ENCODE peak calls at places on chromosomes 1 and 21, in eight cellular contexts. D is stomach, L is BE2C, J is NCI-H446 treated with DMSO at 0.1 percent for 48 hours, A is mesendoderm, O is HT1080, R is HCEC 1CT, F is GM04504. U is an unnamed sample.

GRCh38 chr1:12014141-12014981 is 4.9 kb upstream of the MIIP start:
- DNase-seq in D (no peak), L (no peak), J (no peak), A (peak; percentile 70), O (no peak), R (no peak), F (no peak), U (peak; percentile 8)

GRCh38 chr1:204871405-204872037 is 859 bp downstream of the NFASC start:
- DNase-seq in D (no peak), L (no peak), J (no peak), A (no peak), O (no peak), R (no peak), F (no peak), U (no peak)

GRCh38 chr1:158931055-158931737 is at the start of gene PYHIN1:
- DNase-seq in D (no peak), L (no peak), J (no peak), A (no peak), O (no peak), R (no peak), F (no peak), U (no peak)

GRCh38 chr1:227890451-227891222 is 57.1 kb downstream of the WNT9A start:
- DNase-seq in D (peak; percentile 14), L (peak; percentile 2), J (no peak), A (no peak), O (no peak), R (no peak), F (no peak), U (no peak)

GRCh38 chr1:196517193-196517592 is 91.0 kb downstream of the KCNT2 start:
- DNase-seq in D (no peak), L (no peak), J (no peak), A (no peak), O (no peak), R (no peak), F (no peak), U (no peak)

GRCh38 chr1:54016343-54017282 is 1.4 kb downstream of the LDLRAD1 start:
- DNase-seq in D (peak; percentile 71), L (no peak), J (no peak), A (peak; percentile 87), O (peak; percentile 32), R (peak; percentile 61), F (peak; percentile 8), U (peak; percentile 5)

GRCh38 chr21:28719731-28720130 is 272.9 kb downstream of the LTN1 start:
- DNase-seq in D (no peak), L (no peak), J (no peak), A (no peak), O (no peak), R (no peak), F (no peak), U (no peak)

GRCh38 chr1:159177273-159177907 is 6.0 kb downstream of the CADM3 start:
- DNase-seq in D (peak; percentile 41), L (no peak), J (no peak), A (peak; percentile 91), O (peak; percentile 70), R (peak; percentile 60), F (peak; percentile 17), U (peak; percentile 87)

GRCh38 chr1:112581530-112582192 is 37.3 kb downstream of the ST7L start:
- DNase-seq in D (no peak), L (no peak), J (no peak), A (no peak), O (no peak), R (peak; percentile 54), F (no peak), U (no peak)

GRCh38 chr1:221350091-221350490 is 391.8 kb downstream of the DUSP10 start:
- DNase-seq in D (no peak), L (no peak), J (no peak), A (no peak), O (no peak), R (no peak), F (no peak), U (no peak)

GRCh38 chr21:22363504-22363903 is 1365.3 kb downstream of the NCAM2 start:
- DNase-seq in D (no peak), L (no peak), J (no peak), A (peak; percentile 29), O (no peak), R (no peak), F (no peak), U (no peak)

GRCh38 chr1:30409476-30410152 is 313.8 kb downstream of the MATN1 start:
- DNase-seq in D (peak; percentile 14), L (no peak), J (no peak), A (no peak), O (no peak), R (no peak), F (no peak), U (no peak)

GRCh38 chr1:3024588-3024987 is 3.3 kb downstream of the ACTRT2 start:
- DNase-seq in D (no peak), L (no peak), J (no peak), A (no peak), O (no peak), R (no peak), F (no peak), U (no peak)

GRCh38 chr1:172754609-172755008 is 95.7 kb downstream of the FASLG start:
- DNase-seq in D (no peak), L (no peak), J (no peak), A (no peak), O (no peak), R (no peak), F (no peak), U (no peak)

GRCh38 chr21:44275041-44275440 is 10.6 kb upstream of the AIRE start:
- DNase-seq in D (no peak), L (no peak), J (no peak), A (no peak), O (no peak), R (no peak), F (no peak), U (no peak)

GRCh38 chr1:232084584-232085223 is 458.1 kb downstream of the DISC1 start:
- DNase-seq in D (no peak), L (no peak), J (no peak), A (peak; percentile 84), O (peak; percentile 8), R (no peak), F (no peak), U (peak; percentile 40)

GRCh38 chr1:156486421-156487344 is 13.9 kb downstream of the MEF2D start:
- DNase-seq in D (no peak), L (no peak), J (no peak), A (no peak), O (no peak), R (no peak), F (no peak), U (no peak)